ENCODE peak calls at places on chromosome 1, in four cellular contexts. C is H7, S is IMR-90, V is Peyer's patch. K is an unnamed sample.

GRCh38 chr1:48033495-48034050 is 36.4 kb upstream of the TRABD2B start:
- DNase-seq in S (no peak), C (no peak), V (no peak), K (no peak)

GRCh38 chr1:40132383-40133121 is 28.6 kb upstream of the RLF start:
- DNase-seq in C (peak), V (no peak), S (no peak), K (no peak)

GRCh38 chr1:167460836-167461235 is 57.5 kb downstream of the CD247 start:
- DNase-seq in C (no peak), V (no peak), S (no peak), K (no peak)

GRCh38 chr1:3533051-3534048 is 78.0 kb downstream of the MEGF6 start:
- DNase-seq in S (no peak), C (peak), V (no peak), K (no peak)

GRCh38 chr1:72100766-72101165 is 181.6 kb downstream of the NEGR1 start:
- DNase-seq in S (no peak), V (no peak), C (no peak), K (no peak)

GRCh38 chr1:21334214-21335087 is 44.2 kb upstream of the ECE1 start:
- DNase-seq in V (peak), C (peak), S (peak), K (peak)

GRCh38 chr1:232553809-232554208 is 76.1 kb downstream of the SIPA1L2 start:
- DNase-seq in C (no peak), S (peak), V (no peak), K (peak)

GRCh38 chr1:178057131-178057765 is 36.7 kb upstream of the RASAL2 start:
- DNase-seq in V (no peak), S (no peak), C (no peak), K (peak)

GRCh38 chr1:95582746-95583145 is 348.7 kb downstream of the RWDD3 start:
- DNase-seq in S (no peak), V (no peak), C (no peak), K (no peak)

DNA sequence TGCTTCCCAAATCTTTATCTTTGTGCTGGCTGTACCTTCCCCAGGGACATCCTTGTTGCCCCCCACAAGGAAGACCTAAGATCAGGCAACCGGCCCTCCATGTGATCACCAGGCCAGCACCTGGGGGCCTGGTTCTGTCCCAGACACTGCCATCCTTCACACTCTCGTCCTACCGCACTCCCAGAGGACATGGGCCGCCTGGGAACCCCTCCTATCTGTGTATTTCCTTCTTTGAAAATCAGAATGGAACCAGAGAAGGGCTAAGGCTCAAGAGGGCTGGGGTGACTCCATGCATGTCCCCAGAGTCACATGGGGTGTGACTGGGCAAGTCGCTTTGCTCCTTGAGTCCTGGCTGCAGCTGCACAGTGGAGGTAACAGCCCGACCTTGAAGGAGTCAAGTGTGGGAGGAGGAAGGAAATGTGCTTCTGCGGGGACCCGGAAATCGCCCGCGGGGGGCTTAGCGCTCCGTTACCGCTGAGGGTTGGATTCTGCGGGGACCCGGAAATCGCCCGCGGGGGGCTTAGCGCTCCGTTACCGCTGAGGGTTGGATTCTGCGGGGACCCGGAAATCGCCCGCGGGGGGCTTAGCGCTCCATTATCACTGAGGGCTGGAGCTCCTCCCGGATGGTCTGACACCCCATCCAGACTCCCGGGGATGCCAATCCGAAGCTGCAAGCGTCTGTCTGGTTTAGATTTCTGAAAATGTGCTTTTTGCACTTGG is 279.0 kb downstream of the NPHP4 start:
- DNase-seq in V (no peak), S (no peak), C (no peak), K (no peak)
- H3K4me3 ChIP-seq in V (no peak), S (no peak), C (no peak), K (no peak)

GRCh38 chr1:38029081-38029681 is 16.6 kb downstream of the UTP11 start:
- DNase-seq in S (no peak), C (peak), V (no peak), K (peak)
- H3K4me3 ChIP-seq in S (no peak), C (no peak), V (no peak), K (no peak)

DNA sequence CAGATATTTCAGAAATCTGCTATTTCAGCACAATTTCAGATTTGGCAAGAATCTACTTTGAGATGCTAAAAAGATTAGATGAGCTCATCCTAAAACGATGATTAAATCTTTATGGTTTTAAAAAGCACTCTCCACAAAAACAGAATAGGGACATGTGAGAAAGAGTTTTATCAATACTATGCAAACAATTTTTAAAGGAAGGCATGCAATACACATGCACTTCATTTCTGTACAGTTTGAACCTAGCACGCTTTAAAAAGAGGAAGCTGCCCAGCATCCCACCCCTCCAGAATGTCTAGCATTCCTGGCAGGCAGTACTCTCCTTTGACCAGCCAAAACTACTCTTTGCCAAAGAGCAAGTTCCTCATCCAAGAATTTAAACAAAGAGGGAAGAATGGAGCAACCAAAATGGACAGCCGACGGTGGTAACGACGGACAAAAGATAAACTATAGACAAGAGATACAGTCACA is 1.3 kb downstream of the ARHGAP29 start:
- DNase-seq in V (no peak), C (peak), S (peak), K (peak)
- H3K4me3 ChIP-seq in V (peak), C (peak), S (peak), K (peak)

GRCh38 chr1:202642212-202642611 is 68.0 kb downstream of the SYT2 start:
- DNase-seq in S (no peak), C (no peak), V (no peak), K (no peak)

GRCh38 chr1:202642619-202643291 is 67.5 kb downstream of the SYT2 start:
- DNase-seq in S (no peak), C (peak), V (no peak), K (no peak)

GRCh38 chr1:202644219-202645096 is 65.8 kb downstream of the SYT2 start:
- DNase-seq in S (no peak), C (peak), V (no peak), K (no peak)

GRCh38 chr1:202645097-202645476 is 65.2 kb downstream of the SYT2 start:
- DNase-seq in V (no peak), C (no peak), S (no peak), K (no peak)

DNA sequence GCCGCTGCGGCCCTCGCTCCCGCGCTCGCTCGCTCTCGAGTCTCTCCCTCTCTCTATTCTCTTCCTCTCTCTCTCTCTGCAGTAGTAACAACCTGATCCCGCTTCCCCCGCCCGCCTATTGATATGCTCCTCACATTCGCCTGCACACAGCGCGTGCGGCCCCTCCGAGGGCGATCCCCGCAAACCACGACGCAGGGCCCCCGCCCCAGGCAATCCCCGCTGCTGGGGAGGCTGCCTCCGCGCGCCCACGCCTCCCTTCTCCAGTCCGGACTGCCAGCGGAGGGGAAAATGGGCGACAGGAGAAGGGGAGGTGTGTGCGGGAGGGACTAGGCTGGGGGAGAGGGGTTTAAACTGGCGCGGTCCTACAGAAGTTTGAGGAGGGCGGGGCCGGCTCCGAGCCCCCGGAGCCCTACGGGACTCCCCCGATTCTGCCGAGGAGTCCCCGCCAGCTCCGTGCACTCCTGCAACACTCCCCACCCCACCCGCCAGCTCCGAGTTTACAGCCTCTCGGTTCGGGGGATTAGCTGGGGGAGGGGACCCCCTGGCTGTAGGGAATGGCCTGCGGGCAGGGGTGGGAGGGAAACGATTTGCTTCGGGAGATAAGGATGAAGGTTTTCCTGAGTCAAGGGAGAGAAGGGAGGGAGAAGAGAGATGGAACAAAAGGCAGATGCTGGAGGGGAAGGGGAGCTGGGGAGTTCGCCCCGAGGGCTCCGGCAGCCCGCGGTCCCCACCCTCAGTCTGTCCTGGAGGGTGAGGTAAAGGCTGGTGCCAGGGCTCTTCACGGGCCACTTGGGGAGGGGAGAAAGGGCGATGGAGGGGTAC is 66.6 kb downstream of the SYT2 start:
- DNase-seq in V (no peak), C (peak), S (no peak), K (no peak)
- H3K4me3 ChIP-seq in V (peak), C (peak), S (peak), K (no peak)

GRCh38 chr1:155696524-155696923 is 7.6 kb downstream of the DAP3 start:
- DNase-seq in S (no peak), C (no peak), V (no peak), K (no peak)
- H3K4me3 ChIP-seq in S (no peak), C (no peak), V (no peak), K (no peak)

GRCh38 chr1:90730247-90731022 is 13.3 kb upstream of the BARHL2 start:
- DNase-seq in V (no peak), C (peak), S (peak), K (no peak)
- H3K4me3 ChIP-seq in V (no peak), C (peak), S (peak), K (no peak)

DNA sequence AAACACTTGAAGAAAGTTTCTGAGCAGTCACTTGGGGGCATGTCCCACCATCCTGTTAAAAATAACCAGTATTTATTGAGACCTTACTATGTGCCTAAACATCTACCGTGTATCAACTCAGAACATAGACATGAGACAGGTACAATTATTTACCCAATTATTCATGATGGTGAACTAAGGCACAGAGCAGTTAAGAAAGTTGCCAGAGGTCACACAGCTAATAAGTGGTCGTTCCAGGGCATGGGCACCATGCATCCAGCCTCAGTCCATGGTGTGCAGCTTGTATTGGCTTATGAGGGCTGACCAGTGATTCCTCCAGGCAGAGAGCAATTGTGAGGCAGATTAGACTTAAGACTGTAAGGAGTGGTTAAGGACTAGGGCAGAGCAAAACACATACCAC is 5.4 kb downstream of the PLA2G5 start:
- DNase-seq in S (no peak), C (no peak), V (no peak), K (no peak)
- H3K4me3 ChIP-seq in S (no peak), C (no peak), V (no peak), K (no peak)